ENCODE peak calls at places on chromosome 1, in four cellular contexts. W, R, X and M are unnamed samples.

GRCh38 chr1:101203812-101204540 is 32.8 kb upstream of the S1PR1 start:
- DNase-seq in R (no peak), W (peak; percentile 5), X (peak; percentile 32), M (no peak)

GRCh38 chr1:109846148-109846547 is 64.5 kb upstream of the CSF1 start:
- DNase-seq in W (no peak), X (no peak), R (no peak), M (no peak)

GRCh38 chr1:215547009-215547408 is 20.1 kb upstream of the KCTD3 start:
- DNase-seq in W (no peak), X (no peak), R (no peak), M (no peak)

GRCh38 chr1:31482478-31483011 is 69.5 kb downstream of the SERINC2 start:
- DNase-seq in W (no peak), X (no peak), R (no peak), M (no peak)

GRCh38 chr1:186155594-186155993 is 219.5 kb downstream of the TPR start:
- DNase-seq in X (peak; percentile 72), R (peak; percentile 84), W (peak; percentile 75), M (peak; percentile 71)

GRCh38 chr1:159991513-159991912 is 37.5 kb upstream of the SLAMF9 start:
- DNase-seq in X (peak; percentile 8), W (peak; percentile 76), R (no peak), M (no peak)

GRCh38 chr1:153957744-153958110 is 685 bp downstream of the CRTC2 start:
- DNase-seq in R (no peak), W (no peak), X (peak; percentile 35), M (peak; percentile 40)

GRCh38 chr1:91674107-91674506 is 173.5 kb downstream of the CDC7 start:
- DNase-seq in W (no peak), X (no peak), R (no peak), M (no peak)

GRCh38 chr1:155989242-155989991 is 11.1 kb upstream of the ARHGEF2 start:
- DNase-seq in X (peak; percentile 66), W (peak; percentile 88), R (peak; percentile 88), M (peak; percentile 59)

GRCh38 chr1:205950280-205950679 is 7.0 kb upstream of the SLC26A9 start:
- DNase-seq in X (no peak), W (peak; percentile 43), R (peak; percentile 90), M (peak; percentile 90)

GRCh38 chr1:230972855-230973271 is 5.8 kb downstream of the TTC13 start:
- DNase-seq in X (no peak), R (peak; percentile 50), W (peak; percentile 53), M (no peak)

GRCh38 chr1:145805057-145805456 is 18.8 kb downstream of the RNF115 start:
- DNase-seq in W (no peak), R (no peak), X (no peak), M (no peak)
- H3K4me2 ChIP-seq in W (no peak overlapping the region), R (no peak overlapping the region), X (no peak overlapping the region), M (no peak overlapping the region)

GRCh38 chr1:233240839-233241682 is 54.5 kb downstream of the PCNX2 start:
- DNase-seq in W (peak; percentile 39), R (no peak), X (peak; percentile 69), M (no peak)
- H3K4me2 ChIP-seq in W (no peak overlapping the region), R (peak overlapping the region; percentile 1), X (no peak overlapping the region), M (no peak overlapping the region)

GRCh38 chr1:53460666-53461328 is 1.6 kb downstream of the DMRTB1 start:
- DNase-seq in W (no peak), X (no peak), R (no peak), M (no peak)

GRCh38 chr1:53461329-53462044 is 2.3 kb downstream of the DMRTB1 start:
- DNase-seq in W (no peak), X (no peak), R (peak; percentile 50), M (no peak)

GRCh38 chr1:53463961-53464899 is 5.0 kb downstream of the DMRTB1 start:
- DNase-seq in R (peak; percentile 63), X (no peak), W (no peak), M (no peak)

GRCh38 chr1:53462213-53462612 is 3.0 kb downstream of the DMRTB1 start:
- DNase-seq in X (no peak), W (no peak), R (no peak), M (no peak)

GRCh38 chr1:53462769-53463501 is 3.7 kb downstream of the DMRTB1 start:
- DNase-seq in W (no peak), R (peak; percentile 86), X (no peak), M (no peak)
- H3K4me2 ChIP-seq in W (no peak overlapping the region), R (no peak overlapping the region), X (no peak overlapping the region), M (no peak overlapping the region)

DNA sequence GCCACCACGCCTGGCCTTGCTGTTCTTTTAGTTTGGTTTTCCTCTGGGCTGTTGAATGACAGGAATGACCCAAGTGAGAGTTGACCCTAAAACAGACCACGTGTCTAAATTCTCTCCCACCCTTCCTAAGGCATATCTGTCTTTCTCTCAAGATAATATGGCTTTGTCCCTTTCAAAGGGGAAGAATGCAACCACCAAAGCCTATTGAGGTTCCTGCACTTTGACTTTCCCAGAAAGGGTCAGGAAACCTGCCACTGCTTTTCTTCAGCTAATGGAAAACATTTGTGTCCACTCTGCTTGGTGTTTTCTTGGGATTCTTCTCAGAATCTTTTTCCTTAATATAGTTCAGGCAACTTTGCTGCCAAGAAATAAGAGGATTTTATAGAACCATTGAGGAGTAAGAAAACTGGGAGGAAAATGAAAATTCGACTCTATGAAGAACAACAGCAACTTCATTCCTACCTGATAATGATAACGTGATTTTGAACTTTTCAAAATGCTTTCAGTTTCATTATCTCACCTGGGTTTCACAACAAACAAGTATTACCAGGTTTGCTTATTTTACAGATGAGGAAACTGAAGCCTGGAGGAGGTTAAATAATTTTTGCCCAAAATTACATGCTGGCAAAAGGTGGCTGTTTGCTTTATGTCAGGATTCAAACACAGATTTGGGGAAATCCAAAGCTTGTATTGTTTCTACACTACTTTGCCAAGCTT is 6.9 kb downstream of the PLPP3 start:
- DNase-seq in R (no peak), W (no peak), X (no peak), M (no peak)
- H3K4me2 ChIP-seq in R (peak overlapping the region; percentile 25), W (peak overlapping the region; percentile 42), X (no peak overlapping the region), M (no peak overlapping the region)

GRCh38 chr1:93353286-93353685 is 7.6 kb downstream of the DR1 start:
- DNase-seq in X (no peak), W (no peak), R (no peak), M (no peak)
- H3K4me2 ChIP-seq in X (no peak overlapping the region), W (no peak overlapping the region), R (no peak overlapping the region), M (peak overlapping the region; percentile 52)

GRCh38 chr1:183191833-183192232 is 5.8 kb downstream of the LAMC2 start:
- DNase-seq in X (peak; percentile 69), W (peak; percentile 36), R (peak; percentile 92), M (peak; percentile 86)

GRCh38 chr1:183185941-183186490 is at the start of gene LAMC2:
- DNase-seq in R (no peak), X (peak; percentile 42), W (peak; percentile 93), M (peak; percentile 99)

GRCh38 chr1:183186820-183187219 is 756 bp downstream of the LAMC2 start:
- DNase-seq in X (no peak), W (peak; percentile 37), R (no peak), M (no peak)
- H3K4me2 ChIP-seq in X (no peak overlapping the region), W (peak overlapping the region; percentile 98), R (no peak overlapping the region), M (peak overlapping the region; percentile 80)

GRCh38 chr1:13851726-13852125 is 151.7 kb downstream of the PRDM2 start:
- DNase-seq in R (no peak), X (no peak), W (no peak), M (no peak)
- H3K4me2 ChIP-seq in R (no peak overlapping the region), X (no peak overlapping the region), W (no peak overlapping the region), M (no peak overlapping the region)

DNA sequence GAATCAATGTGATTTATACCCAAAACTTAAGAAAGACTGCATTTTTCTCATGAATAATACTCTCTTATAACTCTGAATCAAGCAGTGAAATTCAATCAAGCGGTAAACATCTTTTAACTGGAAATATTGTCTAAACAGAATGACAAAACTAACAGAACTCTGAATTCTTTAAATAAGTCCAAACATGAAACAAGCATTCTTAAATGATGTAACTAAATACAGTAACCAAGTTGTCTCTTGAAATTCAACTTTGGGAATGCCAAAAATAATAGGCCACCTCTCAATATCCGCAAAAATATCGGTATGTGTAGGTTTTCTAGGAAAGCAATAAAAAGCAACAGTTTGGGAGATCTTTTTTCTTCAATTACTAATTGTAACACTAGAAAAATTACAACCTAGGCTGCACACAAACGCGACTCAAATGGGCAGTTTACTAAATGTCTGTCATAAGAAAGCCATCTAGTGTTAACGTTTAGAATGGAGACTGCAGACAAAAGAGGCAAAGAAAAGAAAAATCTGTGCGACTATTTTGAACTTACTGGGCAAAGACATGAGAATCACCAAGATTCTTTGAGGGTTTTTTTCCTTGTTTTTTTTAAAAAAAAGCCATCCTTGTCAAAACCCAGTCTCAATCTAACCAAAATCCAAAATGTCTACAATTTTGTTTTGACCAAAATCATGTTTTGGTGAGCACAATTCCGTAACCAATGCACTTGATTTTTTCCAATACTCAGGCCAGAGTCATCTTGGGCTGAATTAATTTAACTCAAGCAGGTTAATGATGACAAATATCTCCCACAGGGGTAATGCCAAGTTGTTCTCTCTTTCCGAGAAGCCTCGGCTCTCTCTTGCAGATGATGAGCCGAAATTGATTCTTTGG is 1.4 kb downstream of the SIPA1L2 start:
- DNase-seq in R (no peak), X (peak; percentile 73), W (peak; percentile 75), M (peak; percentile 26)
- H3K4me2 ChIP-seq in R (peak overlapping the region; percentile 80), X (peak overlapping the region; percentile 86), W (peak overlapping the region; percentile 92), M (peak overlapping the region; percentile 96)

DNA sequence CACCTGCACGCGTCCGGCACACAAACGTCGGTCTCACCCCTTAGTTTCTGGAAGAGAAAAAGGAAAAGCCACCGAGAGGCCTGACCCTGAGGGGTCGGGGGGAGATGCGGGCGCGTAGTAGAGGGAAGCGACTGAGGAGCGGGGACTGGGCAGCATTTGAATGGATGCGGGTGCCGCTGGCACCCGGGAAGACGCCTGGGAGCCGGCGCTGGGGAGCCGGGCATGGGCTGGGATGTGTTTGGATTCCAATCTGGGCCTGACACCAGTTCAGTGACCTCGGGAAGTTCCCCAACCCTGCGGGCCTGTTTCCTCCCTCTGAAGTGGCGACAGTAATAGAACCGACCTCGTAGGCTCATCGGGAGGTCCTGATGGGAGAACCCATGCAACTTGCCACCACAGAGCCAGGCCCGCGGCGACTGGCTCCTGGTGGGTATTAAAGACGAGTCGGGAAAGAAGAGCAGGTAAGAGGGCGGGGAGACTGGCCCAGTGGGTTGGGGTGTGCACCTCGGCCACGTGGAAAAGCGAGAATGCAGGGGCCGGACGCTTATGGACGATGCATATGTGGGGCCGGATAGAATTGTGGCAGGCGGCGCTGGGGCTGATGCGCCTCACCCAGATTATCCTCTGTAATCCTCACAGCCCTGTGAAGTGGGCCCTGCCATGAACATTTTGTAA is 105.9 kb downstream of the SLC16A1 start:
- DNase-seq in W (no peak), X (no peak), R (no peak), M (no peak)
- H3K4me2 ChIP-seq in W (peak overlapping the region; percentile 98), X (peak overlapping the region; percentile 62), R (peak overlapping the region; percentile 81), M (peak overlapping the region; percentile 84)

DNA sequence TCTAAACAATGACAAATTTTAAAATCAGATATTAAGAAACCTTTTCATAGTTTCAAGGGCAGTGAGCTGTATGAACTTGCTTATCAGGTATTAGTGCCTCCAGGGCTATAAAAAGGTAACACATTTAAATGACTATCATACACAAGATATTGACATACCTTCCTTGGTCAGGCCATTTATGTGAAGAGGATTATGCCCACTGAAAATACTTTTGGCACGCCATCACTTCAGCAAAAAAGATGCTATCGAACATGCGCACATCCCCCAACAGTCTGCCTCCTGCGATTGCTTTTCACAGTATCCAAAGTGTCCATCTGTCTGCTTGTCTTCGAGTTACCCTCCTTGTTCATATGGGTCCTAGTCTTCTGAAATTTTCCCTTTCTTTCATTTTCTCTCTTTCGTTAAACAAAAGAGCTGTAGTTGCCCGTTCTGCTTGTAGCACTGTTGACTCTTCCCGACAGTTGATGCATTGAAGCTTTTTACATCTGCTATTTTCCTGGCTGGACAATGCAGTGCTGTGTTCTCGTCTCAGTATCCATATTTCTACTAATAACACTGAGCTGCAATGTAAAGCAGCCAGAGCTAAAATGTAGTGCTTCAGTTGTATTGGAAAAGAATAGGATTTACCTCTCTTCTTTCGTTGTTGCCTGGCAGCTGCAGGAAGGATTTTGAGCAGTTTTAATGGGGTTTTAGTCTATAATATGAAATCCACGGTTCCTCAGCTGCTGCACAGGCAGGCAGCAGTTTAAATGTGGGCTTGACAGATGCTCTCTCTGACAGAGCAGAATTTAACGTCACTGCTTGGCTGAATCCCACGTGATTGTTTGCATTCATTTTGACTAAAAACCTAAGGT is at the start of gene B3GALT2:
- DNase-seq in X (peak; percentile 65), R (no peak), W (no peak), M (peak; percentile 43)
- H3K4me2 ChIP-seq in X (peak within 1 kb of the TSS; percentile 24), R (peak within 1 kb of the TSS; percentile 90), W (no peak within 1 kb of the TSS), M (peak within 1 kb of the TSS; percentile 87)